ENCODE peak calls at places on chromosomes 13 and 19, in six cellular contexts. U is Right ventricle myocardium inferior; S is lung microvascular endothelial cell; N is WTC11; W is AG04450; I is effector memory CD4-positive, alpha-beta T cell. F is an unnamed sample.

GRCh38 chr13:108036411-108036810 is 178.9 kb downstream of the LIG4 start:
- DNase-seq in S (no peak), U (no peak), W (no peak), N (no peak), I (no peak), F (no peak)

GRCh38 chr19:1401138-1401888 is at the start of gene GAMT:
- DNase-seq in N (peak; percentile 51), I (no peak), W (no peak), S (no peak), U (no peak), F (no peak)

GRCh38 chr13:50598338-50598737 is 245.2 kb downstream of the DLEU7 start:
- DNase-seq in W (no peak), U (no peak), N (no peak), S (no peak), I (no peak), F (no peak)

GRCh38 chr19:39531834-39532232 is 819 bp downstream of the EID2B start:
- DNase-seq in U (no peak), W (no peak), S (no peak), N (no peak), I (no peak), F (no peak)

GRCh38 chr13:93055233-93055632 is 171.4 kb upstream of the GPC6 start:
- DNase-seq in U (no peak), I (no peak), N (no peak), S (no peak), W (no peak), F (no peak)

GRCh38 chr19:39351537-39352037 is 9.4 kb downstream of the SAMD4B start:
- DNase-seq in I (no peak), N (no peak), W (no peak), U (no peak), S (peak; percentile 5), F (no peak)

GRCh38 chr13:70188567-70188966 is 80.3 kb upstream of the KLHL1 start:
- DNase-seq in U (no peak), N (no peak), W (no peak), I (no peak), S (no peak), F (no peak)

GRCh38 chr19:7254590-7254989 is 39.6 kb downstream of the INSR start:
- DNase-seq in I (no peak), W (no peak), U (no peak), N (no peak), S (no peak), F (no peak)

GRCh38 chr19:10908380-10908960 is 20.0 kb downstream of the YIPF2 start:
- DNase-seq in U (no peak), I (no peak), S (no peak), N (no peak), W (no peak), F (no peak)

GRCh38 chr13:101289764-101290163 is 126.5 kb downstream of the NALCN start:
- DNase-seq in N (peak; percentile 79), U (peak; percentile 34), S (peak; percentile 52), I (peak; percentile 6), W (peak; percentile 13), F (peak; percentile 22)

GRCh38 chr13:23322353-23323336 is 110.9 kb downstream of the SACS start:
- DNase-seq in I (no peak), S (no peak), U (no peak), W (no peak), N (no peak), F (no peak)

GRCh38 chr19:41409288-41409687 is 11.7 kb downstream of the BCKDHA start:
- DNase-seq in N (no peak), S (peak; percentile 52), U (no peak), W (no peak), I (no peak), F (no peak)

GRCh38 chr19:47729468-47729798 is 15.9 kb upstream of the NOP53 start:
- DNase-seq in U (no peak), I (no peak), W (no peak), N (peak; percentile 28), S (peak; percentile 68), F (no peak)

GRCh38 chr13:114081761-114082681 is 50.4 kb downstream of the RASA3 start:
- DNase-seq in W (no peak), U (peak; percentile 9), S (no peak), I (no peak), N (peak; percentile 8), F (no peak)

GRCh38 chr19:43759515-43759914 is 4.8 kb upstream of the SMG9 start:
- DNase-seq in W (no peak), U (no peak), S (peak; percentile 71), N (no peak), I (no peak), F (no peak)

GRCh38 chr19:31164666-31165265 is 184.5 kb downstream of the TSHZ3 start:
- DNase-seq in U (no peak), N (no peak), S (no peak), W (no peak), I (no peak), F (no peak)

GRCh38 chr13:40061466-40062450 is 406.3 kb downstream of the COG6 start:
- DNase-seq in S (no peak), I (no peak), W (no peak), N (no peak), U (no peak), F (no peak)

GRCh38 chr19:35224681-35225604 is 3.6 kb downstream of the FAM187B start:
- DNase-seq in U (no peak), N (peak; percentile 70), W (no peak), I (no peak), S (no peak), F (no peak)

GRCh38 chr19:38642176-38642575 is 5.3 kb upstream of the ACTN4 start:
- DNase-seq in U (peak; percentile 4), W (no peak), S (no peak), I (no peak), N (no peak), F (no peak)

GRCh38 chr19:38433268-38433733 is at the start of gene RYR1:
- DNase-seq in U (peak; percentile 93), I (no peak), S (no peak), W (no peak), N (peak; percentile 97), F (peak; percentile 35)

GRCh38 chr19:43430142-43430710 is 15.5 kb downstream of the TEX101 start:
- DNase-seq in I (peak; percentile 21), U (no peak), N (peak; percentile 57), W (no peak), S (peak; percentile 88), F (no peak)

GRCh38 chr19:1751367-1752008 is 1.8 kb upstream of the ONECUT3 start:
- DNase-seq in W (no peak), U (peak; percentile 1), N (no peak), I (no peak), S (no peak), F (no peak)

GRCh38 chr19:4969772-4970531 is 1.0 kb downstream of the KDM4B start:
- DNase-seq in S (no peak), I (no peak), W (no peak), U (no peak), N (no peak), F (no peak)

GRCh38 chr13:30845297-30846214 is 60.5 kb upstream of the MEDAG start:
- DNase-seq in U (no peak), I (no peak), N (no peak), S (peak; percentile 31), W (no peak), F (no peak)

GRCh38 chr13:21176982-21177284 is 475 bp downstream of the MRPL57 start:
- DNase-seq in S (no peak), U (no peak), W (no peak), N (no peak), I (no peak), F (no peak)

GRCh38 chr13:79604752-79605151 is 123.8 kb downstream of the NDFIP2 start:
- DNase-seq in N (no peak), U (no peak), I (no peak), S (no peak), W (no peak), F (no peak)

GRCh38 chr13:98217597-98217996 is 40.5 kb upstream of the RNF113B start:
- DNase-seq in W (no peak), U (no peak), S (no peak), I (no peak), N (no peak), F (no peak)

GRCh38 chr13:113996912-113997745 is 23.3 kb upstream of the C13orf46 start:
- DNase-seq in I (no peak), N (no peak), W (no peak), S (no peak), U (peak; percentile 40), F (no peak)

GRCh38 chr13:95301135-95301946 is at the start of gene ABCC4:
- DNase-seq in U (peak; percentile 83), I (peak; percentile 8), W (peak; percentile 27), N (peak; percentile 69), S (peak; percentile 82), F (no peak)

GRCh38 chr19:15154002-15154612 is 46.7 kb downstream of the NOTCH3 start:
- DNase-seq in I (no peak), N (peak; percentile 82), U (no peak), S (peak; percentile 59), W (no peak), F (no peak)